ENCODE peak calls at places on chromosomes 3 and 15, in six cellular contexts. E is mesendoderm, W is IMR-90, D is H9, T is trophoblast cell, F is neuronal stem cell. M is an unnamed sample.

GRCh38 chr15:41288464-41288863 is 43.9 kb downstream of the OIP5 start:
- DNase-seq in E (no peak), W (no peak), D (no peak), T (no peak), F (no peak), M (no peak)

GRCh38 chr15:88238618-88239430 is 17.7 kb downstream of the NTRK3 start:
- DNase-seq in E (peak), W (peak), D (no peak), T (peak), F (no peak), M (peak)

GRCh38 chr3:43747641-43748040 is 56.9 kb downstream of the ABHD5 start:
- DNase-seq in E (no peak), W (peak), D (no peak), T (no peak), F (no peak), M (no peak)

GRCh38 chr15:57477736-57478522 is 101.6 kb downstream of the CGNL1 start:
- DNase-seq in E (peak), W (no peak), D (peak), T (no peak), F (no peak), M (no peak)

GRCh38 chr3:54427951-54428871 is 305.9 kb downstream of the CACNA2D3 start:
- DNase-seq in E (peak), W (peak), D (peak), T (peak), F (peak), M (peak)

GRCh38 chr3:177467268-177467985 is 270.1 kb upstream of the TBL1XR1 start:
- DNase-seq in E (no peak), W (no peak), D (no peak), T (no peak), F (no peak), M (no peak)

GRCh38 chr15:63085289-63085688 is 36.4 kb upstream of the LACTB start:
- DNase-seq in E (no peak), W (no peak), D (no peak), T (no peak), F (no peak), M (no peak)

GRCh38 chr3:177427540-177427939 is 230.3 kb upstream of the TBL1XR1 start:
- DNase-seq in E (no peak), W (peak), D (no peak), T (no peak), F (no peak), M (peak)

GRCh38 chr3:180183346-180183745 is 146.6 kb upstream of the PEX5L start:
- DNase-seq in E (no peak), W (no peak), D (no peak), T (no peak), F (no peak), M (no peak)

GRCh38 chr3:60890226-60890625 is 361.0 kb downstream of the FHIT start:
- DNase-seq in E (no peak), W (no peak), D (no peak), T (no peak), F (no peak), M (no peak)

GRCh38 chr15:25725758-25726157 is 137.4 kb downstream of the ATP10A start:
- DNase-seq in E (no peak), W (no peak), D (no peak), T (no peak), F (no peak), M (no peak)

GRCh38 chr15:92226020-92226612 is 167.6 kb upstream of the ST8SIA2 start:
- DNase-seq in E (peak), W (no peak), D (peak), T (no peak), F (no peak), M (no peak)

GRCh38 chr3:66092175-66092990 is 53.7 kb upstream of the MAGI1 start:
- DNase-seq in E (no peak), W (no peak), D (no peak), T (no peak), F (no peak), M (no peak)

DNA sequence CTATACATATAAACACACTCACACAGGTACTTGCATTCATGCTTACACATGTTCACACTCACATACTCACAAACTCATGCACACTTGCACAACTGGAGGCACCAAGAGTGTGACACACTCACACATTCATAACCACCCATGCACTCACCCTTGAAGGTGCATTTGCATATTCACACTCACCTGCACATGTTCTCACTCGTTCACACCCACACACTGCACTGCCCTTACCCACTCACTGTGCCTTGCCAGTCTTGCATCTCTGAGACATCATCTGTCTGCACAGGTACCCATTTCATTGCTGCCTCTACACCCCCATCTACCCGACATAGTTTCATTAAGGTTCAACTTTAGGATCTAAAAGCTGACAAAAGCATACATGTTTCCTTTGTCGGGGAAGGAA is 95.8 kb downstream of the OSBPL10 start:
- DNase-seq in E (no peak), W (no peak), D (no peak), T (no peak), F (no peak), M (no peak)
- H2BK5ac ChIP-seq in E (no peak), W (no peak), D (no peak), T (no peak), F (no peak), M (no peak)

GRCh38 chr15:79897380-79897678 is 515 bp upstream of the MTHFS start:
- DNase-seq in E (no peak), W (no peak), D (no peak), T (no peak), F (no peak), M (no peak)

GRCh38 chr15:79897701-79898113 is 893 bp upstream of the MTHFS start:
- DNase-seq in E (no peak), W (no peak), D (no peak), T (no peak), F (no peak), M (no peak)

GRCh38 chr15:79898369-79898768 is 1.6 kb upstream of the MTHFS start:
- DNase-seq in E (no peak), W (no peak), D (no peak), T (no peak), F (no peak), M (no peak)

GRCh38 chr15:79896634-79897379 is at the start of gene MTHFS:
- DNase-seq in E (peak), W (peak), D (peak), T (peak), F (peak), M (peak)

DNA sequence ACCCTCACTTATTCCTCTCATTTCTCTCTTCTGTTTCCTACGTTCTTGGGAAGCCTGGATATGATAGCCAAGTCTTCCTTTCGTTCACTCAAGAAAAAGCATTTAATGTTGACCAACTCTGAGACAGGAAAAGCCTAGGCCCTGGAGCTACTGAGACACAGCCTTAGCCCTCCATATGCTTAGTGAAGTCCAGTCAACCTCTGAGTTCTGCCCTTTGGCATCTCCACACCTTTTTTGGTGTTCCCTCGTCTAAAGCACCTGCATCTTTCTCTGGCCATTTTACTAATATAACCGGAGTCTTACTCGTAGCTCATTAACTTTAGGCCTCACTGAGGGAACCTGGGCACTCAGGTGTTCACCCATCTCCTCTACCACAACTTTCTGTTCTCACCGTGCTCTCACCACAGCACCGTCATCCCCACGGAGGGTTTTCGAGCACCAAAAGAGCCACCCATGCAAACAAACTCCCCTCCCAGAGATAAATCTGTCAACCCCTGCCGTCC is 632 bp downstream of the MTHFS start:
- DNase-seq in E (no peak), W (no peak), D (no peak), T (no peak), F (no peak), M (no peak)
- H2BK120ac ChIP-seq in E (no peak), W (peak), D (no peak), T (peak), F (no peak), M (no peak)

DNA sequence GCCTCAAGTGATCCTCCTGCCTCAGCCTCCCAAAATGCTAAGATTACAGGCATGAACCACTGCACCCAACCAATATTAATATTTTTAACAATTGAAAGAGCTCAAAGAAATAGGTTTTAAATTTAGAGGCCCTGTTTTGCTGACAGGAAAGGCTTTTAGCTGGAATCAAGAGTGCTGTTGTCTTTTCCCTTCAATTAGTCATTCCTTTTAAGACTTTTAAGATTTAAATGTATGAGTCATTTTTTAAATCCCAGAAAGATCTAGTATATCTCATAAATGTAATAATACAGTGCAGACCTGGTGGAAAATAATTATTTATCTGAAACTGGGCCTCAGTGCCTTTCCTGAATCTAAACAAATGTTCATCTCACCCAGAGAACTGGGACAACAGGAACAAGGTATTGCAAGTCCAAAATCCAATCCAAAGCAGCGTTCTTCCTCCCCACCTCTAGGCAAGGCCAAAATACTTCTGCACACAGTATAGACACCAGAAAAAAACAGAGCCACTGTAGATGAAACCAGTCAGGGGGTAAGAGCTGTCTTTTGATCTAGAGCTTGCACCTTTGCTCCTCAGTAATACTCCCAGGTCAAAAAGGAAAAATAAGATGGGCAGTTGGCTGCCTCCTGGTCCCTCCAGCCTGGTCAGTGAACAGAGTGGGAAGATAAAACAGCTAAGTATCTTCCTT is 14.4 kb downstream of the AGTR1 start:
- DNase-seq in E (no peak), W (peak), D (no peak), T (no peak), F (no peak), M (no peak)
- H3K4me2 ChIP-seq in E (no peak), W (no peak), D (no peak), T (no peak), F (no peak), M (no peak)

GRCh38 chr15:43376017-43376705 is 5.3 kb downstream of the TUBGCP4 start:
- DNase-seq in E (peak), W (peak), D (peak), T (peak), F (peak), M (peak)

GRCh38 chr15:43370975-43371974 is at the start of the genes TUBGCP4 and ZSCAN29:
- DNase-seq in E (peak), W (peak), D (peak), T (peak), F (peak), M (peak)

GRCh38 chr15:43370310-43370974 is 401 bp downstream of the ZSCAN29 start:
- DNase-seq in E (peak), W (peak), D (peak), T (no peak), F (peak), M (peak)
- H2BK5ac ChIP-seq in E (no peak), W (peak), D (no peak), T (peak), F (peak), M (no peak)

DNA sequence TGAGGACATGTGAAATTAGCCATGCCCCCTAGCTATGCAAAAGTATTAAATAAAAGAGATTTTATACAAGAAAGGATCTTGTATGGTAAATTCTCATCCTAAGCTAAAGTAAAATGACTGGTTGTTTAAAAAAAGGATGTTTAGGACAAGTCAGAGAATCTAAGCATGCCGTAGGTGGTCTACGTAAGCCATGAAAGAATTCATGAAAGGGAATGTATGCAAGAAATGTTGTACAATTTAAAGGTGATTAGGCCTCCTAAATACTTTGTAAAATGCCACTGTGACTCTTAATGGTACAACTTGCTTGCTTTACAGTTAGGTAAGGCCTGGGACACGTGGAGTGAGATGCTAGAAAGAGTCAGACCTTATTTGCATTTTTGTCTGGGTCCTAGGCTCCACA is 209.0 kb downstream of the EFHB start:
- DNase-seq in E (peak), W (no peak), D (no peak), T (no peak), F (no peak), M (no peak)
- H2BK120ac ChIP-seq in E (no peak), W (no peak), D (no peak), T (no peak), F (no peak), M (no peak)

GRCh38 chr3:4740397-4741105 is 238.7 kb upstream of the BHLHE40 start:
- DNase-seq in E (no peak), W (no peak), D (no peak), T (no peak), F (no peak), M (no peak)
- H3K4me2 ChIP-seq in E (no peak), W (no peak), D (no peak), T (no peak), F (no peak), M (no peak)

DNA sequence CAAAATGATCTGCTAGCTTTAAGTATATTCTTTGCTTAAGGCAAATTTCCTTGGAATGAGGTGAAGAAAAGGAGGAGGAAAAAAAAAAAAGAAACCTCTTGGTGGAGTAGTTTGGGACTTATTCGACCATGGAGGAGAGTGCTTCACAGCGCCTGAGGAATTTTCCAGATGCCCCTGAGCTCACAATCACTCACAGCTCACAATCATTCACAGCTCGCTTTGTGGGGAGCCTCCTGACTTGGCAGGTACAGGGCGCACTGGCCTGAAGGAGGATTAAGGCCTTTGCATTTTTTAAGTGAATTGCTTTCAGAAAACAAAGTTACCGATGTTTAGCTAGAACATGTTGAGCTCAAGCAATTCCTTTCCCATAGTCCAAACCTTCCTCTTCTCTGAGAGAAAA is 53.9 kb downstream of the BOC start:
- DNase-seq in E (no peak), W (no peak), D (no peak), T (no peak), F (no peak), M (no peak)
- H2BK5ac ChIP-seq in E (no peak), W (no peak), D (no peak), T (no peak), F (peak), M (no peak)

GRCh38 chr3:77468408-77469045 is 428.6 kb downstream of the ROBO2 start:
- DNase-seq in E (no peak), W (no peak), D (no peak), T (no peak), F (no peak), M (no peak)
- H2BK120ac ChIP-seq in E (no peak), W (no peak), D (no peak), T (no peak), F (no peak), M (no peak)

M was measured in mesenchymal stem cell.